ENCODE peak calls at places on chromosomes 6 and 20, in eight cellular contexts. One of them, this sample, is unnamed. For H3K4me1, the result is how much of the 10 kb centered on the place peaks cover.

GRCh38 chr6:156889469-156889868 is 112.3 kb downstream of the ARID1B start:
- DNase-seq in tibial nerve: no peak
- DNase-seq in mesenchymal stem cell: no peak
- DNase-seq in heart left ventricle: no peak
- DNase-seq in tibial artery: no peak
- DNase-seq in right lobe of liver: no peak
- DNase-seq in stomach: no peak
- DNase-seq in HCT116: no peak
- DNase-seq in this sample: no peak

GRCh38 chr6:14396826-14397517 is 279.4 kb downstream of the CD83 start:
- DNase-seq in tibial nerve: no peak
- DNase-seq in mesenchymal stem cell: no peak
- DNase-seq in tibial artery: no peak
- DNase-seq in HCT116: no peak
- DNase-seq in heart left ventricle: no peak
- DNase-seq in right lobe of liver: no peak
- DNase-seq in stomach: peak
- DNase-seq in this sample: no peak

GRCh38 chr6:158879180-158879579 is 60.0 kb upstream of the EZR start:
- DNase-seq in tibial artery: no peak
- DNase-seq in right lobe of liver: no peak
- DNase-seq in stomach: no peak
- DNase-seq in mesenchymal stem cell: peak
- DNase-seq in HCT116: no peak
- DNase-seq in heart left ventricle: no peak
- DNase-seq in tibial nerve: no peak
- DNase-seq in this sample: no peak

GRCh38 chr20:17345321-17345720 is 118.5 kb downstream of the PCSK2 start:
- DNase-seq in right lobe of liver: no peak
- DNase-seq in HCT116: no peak
- DNase-seq in heart left ventricle: no peak
- DNase-seq in tibial artery: no peak
- DNase-seq in stomach: no peak
- DNase-seq in mesenchymal stem cell: peak
- DNase-seq in tibial nerve: no peak
- DNase-seq in this sample: no peak

GRCh38 chr20:8019998-8020247 is 362 bp upstream of the TMX4 start:
- DNase-seq in HCT116: no peak
- DNase-seq in stomach: no peak
- DNase-seq in right lobe of liver: no peak
- DNase-seq in tibial nerve: no peak
- DNase-seq in heart left ventricle: no peak
- DNase-seq in tibial artery: no peak
- DNase-seq in mesenchymal stem cell: no peak
- DNase-seq in this sample: no peak

GRCh38 chr6:106918128-106918527 is 56.4 kb downstream of the CD24 start:
- DNase-seq in stomach: no peak
- DNase-seq in mesenchymal stem cell: no peak
- DNase-seq in right lobe of liver: no peak
- DNase-seq in HCT116: no peak
- DNase-seq in tibial artery: no peak
- DNase-seq in tibial nerve: no peak
- DNase-seq in heart left ventricle: no peak
- DNase-seq in this sample: no peak

GRCh38 chr6:168885196-168885595 is 368.4 kb downstream of the THBS2 start:
- DNase-seq in right lobe of liver: no peak
- DNase-seq in heart left ventricle: no peak
- DNase-seq in tibial artery: no peak
- DNase-seq in stomach: no peak
- DNase-seq in tibial nerve: no peak
- DNase-seq in HCT116: no peak
- DNase-seq in mesenchymal stem cell: no peak
- DNase-seq in this sample: no peak

GRCh38 chr6:160315310-160315709 is 32.9 kb upstream of the SLC22A3 start:
- DNase-seq in tibial artery: no peak
- DNase-seq in stomach: no peak
- DNase-seq in HCT116: no peak
- DNase-seq in heart left ventricle: no peak
- DNase-seq in mesenchymal stem cell: no peak
- DNase-seq in tibial nerve: no peak
- DNase-seq in right lobe of liver: no peak
- DNase-seq in this sample: no peak

GRCh38 chr20:51221791-51222408 is 199.0 kb upstream of the KCNG1 start:
- DNase-seq in right lobe of liver: no peak
- DNase-seq in tibial artery: no peak
- DNase-seq in mesenchymal stem cell: peak
- DNase-seq in heart left ventricle: no peak
- DNase-seq in tibial nerve: no peak
- DNase-seq in stomach: no peak
- DNase-seq in HCT116: peak
- DNase-seq in this sample: no peak

GRCh38 chr20:64182146-64182865 is 18.1 kb downstream of the MYT1 start:
- DNase-seq in mesenchymal stem cell: no peak
- DNase-seq in heart left ventricle: no peak
- DNase-seq in right lobe of liver: peak
- DNase-seq in HCT116: no peak
- DNase-seq in stomach: no peak
- DNase-seq in tibial artery: no peak
- DNase-seq in tibial nerve: no peak
- DNase-seq in this sample: no peak

GRCh38 chr6:100573169-100573568 is 108.4 kb upstream of the SIM1 start:
- DNase-seq in right lobe of liver: no peak
- DNase-seq in mesenchymal stem cell: peak
- DNase-seq in tibial nerve: no peak
- DNase-seq in tibial artery: no peak
- DNase-seq in HCT116: peak
- DNase-seq in stomach: no peak
- DNase-seq in heart left ventricle: no peak
- DNase-seq in this sample: no peak

GRCh38 chr20:33276303-33277113 is 6.5 kb upstream of the BPIFB1 start:
- DNase-seq in right lobe of liver: no peak
- DNase-seq in tibial nerve: no peak
- DNase-seq in mesenchymal stem cell: no peak
- DNase-seq in heart left ventricle: no peak
- DNase-seq in HCT116: no peak
- DNase-seq in stomach: no peak
- DNase-seq in tibial artery: no peak
- DNase-seq in this sample: no peak

GRCh38 chr20:14955396-14955795 is 618.0 kb upstream of the FLRT3 start:
- DNase-seq in HCT116: no peak
- DNase-seq in tibial nerve: no peak
- DNase-seq in stomach: no peak
- DNase-seq in heart left ventricle: no peak
- DNase-seq in tibial artery: no peak
- DNase-seq in mesenchymal stem cell: no peak
- DNase-seq in right lobe of liver: no peak
- DNase-seq in this sample: no peak

GRCh38 chr6:168127384-168127868 is 48.4 kb upstream of the FRMD1 start:
- DNase-seq in HCT116: no peak
- DNase-seq in tibial nerve: no peak
- DNase-seq in stomach: no peak
- DNase-seq in tibial artery: no peak
- DNase-seq in heart left ventricle: no peak
- DNase-seq in right lobe of liver: no peak
- DNase-seq in mesenchymal stem cell: no peak
- DNase-seq in this sample: no peak

GRCh38 chr6:32087574-32088486 is 21.3 kb downstream of the TNXB start:
- DNase-seq in tibial artery: peak
- DNase-seq in mesenchymal stem cell: peak
- DNase-seq in stomach: peak
- DNase-seq in tibial nerve: peak
- DNase-seq in heart left ventricle: peak
- DNase-seq in right lobe of liver: peak
- DNase-seq in HCT116: peak
- DNase-seq in this sample: peak

GRCh38 chr6:40436685-40437604 is 150.2 kb downstream of the LRFN2 start:
- DNase-seq in heart left ventricle: no peak
- DNase-seq in right lobe of liver: no peak
- DNase-seq in HCT116: no peak
- DNase-seq in mesenchymal stem cell: peak
- DNase-seq in tibial nerve: no peak
- DNase-seq in stomach: no peak
- DNase-seq in tibial artery: no peak
- DNase-seq in this sample: no peak

GRCh38 chr6:155647354-155647753 is 191.7 kb upstream of the NOX3 start:
- DNase-seq in tibial nerve: no peak
- DNase-seq in heart left ventricle: no peak
- DNase-seq in tibial artery: no peak
- DNase-seq in right lobe of liver: no peak
- DNase-seq in HCT116: no peak
- DNase-seq in stomach: no peak
- DNase-seq in mesenchymal stem cell: no peak
- DNase-seq in this sample: no peak

GRCh38 chr6:55632953-55633352 is 54.0 kb upstream of the HMGCLL1 start:
- DNase-seq in heart left ventricle: no peak
- DNase-seq in tibial artery: no peak
- DNase-seq in right lobe of liver: no peak
- DNase-seq in HCT116: no peak
- DNase-seq in stomach: no peak
- DNase-seq in tibial nerve: no peak
- DNase-seq in mesenchymal stem cell: no peak
- DNase-seq in this sample: no peak

GRCh38 chr6:28353981-28354676 is 4.4 kb downstream of the ZKSCAN3 start:
- DNase-seq in right lobe of liver: no peak
- DNase-seq in tibial artery: no peak
- DNase-seq in heart left ventricle: peak
- DNase-seq in HCT116: peak
- DNase-seq in stomach: peak
- DNase-seq in tibial nerve: no peak
- DNase-seq in mesenchymal stem cell: peak
- DNase-seq in this sample: no peak

GRCh38 chr6:11429577-11429976 is 108.0 kb upstream of the TMEM170B start:
- DNase-seq in heart left ventricle: no peak
- DNase-seq in tibial nerve: no peak
- DNase-seq in tibial artery: no peak
- DNase-seq in right lobe of liver: no peak
- DNase-seq in HCT116: no peak
- DNase-seq in stomach: no peak
- DNase-seq in mesenchymal stem cell: no peak
- DNase-seq in this sample: no peak

GRCh38 chr6:143973097-143973979 is 34.7 kb downstream of the PLAGL1 start:
- DNase-seq in tibial nerve: no peak
- DNase-seq in stomach: no peak
- DNase-seq in HCT116: no peak
- DNase-seq in mesenchymal stem cell: peak
- DNase-seq in right lobe of liver: no peak
- DNase-seq in tibial artery: no peak
- DNase-seq in heart left ventricle: no peak
- DNase-seq in this sample: no peak

GRCh38 chr6:157519255-157520116 is 138.5 kb downstream of the ZDHHC14 start:
- DNase-seq in mesenchymal stem cell: no peak
- DNase-seq in tibial artery: no peak
- DNase-seq in tibial nerve: no peak
- DNase-seq in heart left ventricle: no peak
- DNase-seq in right lobe of liver: no peak
- DNase-seq in HCT116: no peak
- DNase-seq in stomach: no peak
- DNase-seq in this sample: no peak

GRCh38 chr6:68059894-68060293 is 575.2 kb upstream of the ADGRB3 start:
- DNase-seq in tibial nerve: no peak
- DNase-seq in HCT116: no peak
- DNase-seq in heart left ventricle: no peak
- DNase-seq in stomach: no peak
- DNase-seq in mesenchymal stem cell: no peak
- DNase-seq in tibial artery: no peak
- DNase-seq in right lobe of liver: no peak
- DNase-seq in this sample: no peak

GRCh38 chr6:138504764-138505689 is 5.7 kb upstream of the NHSL1 start:
- DNase-seq in tibial artery: no peak
- DNase-seq in tibial nerve: no peak
- DNase-seq in mesenchymal stem cell: no peak
- DNase-seq in heart left ventricle: no peak
- DNase-seq in HCT116: no peak
- DNase-seq in right lobe of liver: no peak
- DNase-seq in stomach: no peak
- DNase-seq in this sample: no peak
- H3K4me1 ChIP-seq in tibial artery: under half
- H3K4me1 ChIP-seq in tibial nerve: under half
- H3K4me1 ChIP-seq in mesenchymal stem cell: under half
- H3K4me1 ChIP-seq in heart left ventricle: under half
- H3K4me1 ChIP-seq in HCT116: under half
- H3K4me1 ChIP-seq in right lobe of liver: under half
- H3K4me1 ChIP-seq in stomach: under half
- H3K4me1 ChIP-seq in this sample: under half

GRCh38 chr6:111871725-111872520 is 1.3 kb downstream of the FYN start:
- DNase-seq in stomach: no peak
- DNase-seq in HCT116: no peak
- DNase-seq in right lobe of liver: no peak
- DNase-seq in tibial artery: peak
- DNase-seq in heart left ventricle: peak
- DNase-seq in tibial nerve: no peak
- DNase-seq in mesenchymal stem cell: peak
- DNase-seq in this sample: no peak
- H3K4me3 ChIP-seq in stomach: peak
- H3K4me3 ChIP-seq in HCT116: peak
- H3K4me3 ChIP-seq in right lobe of liver: peak
- H3K4me3 ChIP-seq in tibial artery: peak
- H3K4me3 ChIP-seq in heart left ventricle: peak
- H3K4me3 ChIP-seq in tibial nerve: peak
- H3K4me3 ChIP-seq in mesenchymal stem cell: peak
- H3K4me3 ChIP-seq in this sample: peak

GRCh38 chr20:36158160-36158741 is 3.7 kb downstream of the EPB41L1 start:
- DNase-seq in right lobe of liver: no peak
- DNase-seq in stomach: no peak
- DNase-seq in tibial artery: no peak
- DNase-seq in HCT116: no peak
- DNase-seq in tibial nerve: no peak
- DNase-seq in heart left ventricle: no peak
- DNase-seq in mesenchymal stem cell: no peak
- DNase-seq in this sample: no peak
- H3K27ac ChIP-seq in right lobe of liver: no peak
- H3K27ac ChIP-seq in stomach: no peak
- H3K27ac ChIP-seq in tibial artery: no peak
- H3K27ac ChIP-seq in HCT116: no peak
- H3K27ac ChIP-seq in tibial nerve: no peak
- H3K27ac ChIP-seq in heart left ventricle: no peak
- H3K27ac ChIP-seq in mesenchymal stem cell: no peak
- H3K27ac ChIP-seq in this sample: no peak

DNA sequence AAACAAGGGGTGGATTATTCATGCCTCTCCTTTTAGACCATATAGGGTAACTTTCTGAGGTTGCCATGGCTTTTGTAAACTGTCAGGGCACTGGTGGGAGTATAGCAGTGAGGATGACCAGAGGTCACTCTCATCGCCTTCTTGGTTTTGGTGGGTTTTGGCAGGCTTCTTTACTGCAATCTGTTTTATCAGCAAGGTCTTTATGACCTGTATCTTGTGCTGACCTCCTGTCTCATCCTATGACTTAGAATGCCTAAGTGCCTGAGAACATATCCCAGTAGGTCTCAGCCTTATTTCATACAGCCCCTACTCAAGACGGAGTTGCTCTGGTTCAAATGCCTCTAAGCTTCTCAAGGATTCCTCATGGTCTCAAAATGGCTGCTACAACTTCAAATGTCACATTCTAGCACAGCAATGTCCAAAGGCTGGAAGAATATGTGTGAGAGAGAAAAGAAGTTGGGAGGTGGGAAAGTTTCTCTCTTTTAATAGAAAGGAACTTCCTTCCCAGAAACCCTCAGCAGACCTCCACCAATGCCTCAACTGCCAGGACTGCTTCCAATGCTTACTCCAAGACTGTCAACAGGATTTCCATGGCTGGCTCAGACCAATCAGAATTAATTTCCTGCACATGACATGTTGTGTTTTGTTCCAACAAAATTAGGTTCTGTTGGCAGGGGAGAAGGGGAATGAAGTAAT is 46.6 kb upstream of the SLC9A8 start:
- DNase-seq in stomach: no peak
- DNase-seq in heart left ventricle: no peak
- DNase-seq in mesenchymal stem cell: no peak
- DNase-seq in HCT116: no peak
- DNase-seq in tibial nerve: no peak
- DNase-seq in right lobe of liver: no peak
- DNase-seq in tibial artery: no peak
- DNase-seq in this sample: no peak
- H3K4me1 ChIP-seq in stomach: under half
- H3K4me1 ChIP-seq in heart left ventricle: under half
- H3K4me1 ChIP-seq in mesenchymal stem cell: under half
- H3K4me1 ChIP-seq in HCT116: under half
- H3K4me1 ChIP-seq in tibial nerve: under half
- H3K4me1 ChIP-seq in right lobe of liver: under half
- H3K4me1 ChIP-seq in tibial artery: under half
- H3K4me1 ChIP-seq in this sample: under half

This sample was measured in thoracic aorta.